ENCODE peak calls at places on chromosome 22, in eight cellular contexts. D, K, V, H, Z, T, X and J are unnamed samples.

GRCh38 chr22:35552186-35552842 is 11.7 kb downstream of the RASD2 start:
- DNase-seq in D (no peak), K (peak), V (no peak), H (no peak), Z (no peak), T (no peak), X (no peak), J (peak)

GRCh38 chr22:39418696-39419095 is 19.1 kb downstream of the TAB1 start:
- DNase-seq in D (no peak), K (no peak), V (no peak), H (no peak), Z (no peak), T (no peak), X (no peak), J (no peak)

GRCh38 chr22:46737105-46737975 is 712 bp downstream of the CERK start:
- DNase-seq in D (peak), K (peak), V (peak), H (peak), Z (no peak), T (no peak), X (no peak), J (peak)

GRCh38 chr22:47837703-47838102 is 1075.3 kb downstream of the TBC1D22A start:
- DNase-seq in D (peak), K (peak), V (no peak), H (peak), Z (no peak), T (no peak), X (peak), J (peak)

GRCh38 chr22:36692280-36692679 is 11.3 kb downstream of the CACNG2 start:
- DNase-seq in D (no peak), K (no peak), V (no peak), H (no peak), Z (no peak), T (no peak), X (no peak), J (no peak)

GRCh38 chr22:27507935-27508504 is 293.5 kb downstream of the MN1 start:
- DNase-seq in D (peak), K (no peak), V (no peak), H (no peak), Z (no peak), T (no peak), X (no peak), J (peak)

GRCh38 chr22:43345761-43346261 is 2.6 kb upstream of the SCUBE1 start:
- DNase-seq in D (no peak), K (peak), V (no peak), H (no peak), Z (no peak), T (no peak), X (no peak), J (no peak)

GRCh38 chr22:45889539-45890350 is 87.2 kb downstream of the WNT7B start:
- DNase-seq in D (no peak), K (peak), V (peak), H (no peak), Z (no peak), T (no peak), X (no peak), J (no peak)

GRCh38 chr22:35684270-35684700 is 33.4 kb upstream of the APOL5 start:
- DNase-seq in D (peak), K (peak), V (no peak), H (peak), Z (no peak), T (no peak), X (peak), J (peak)

GRCh38 chr22:20027966-20028854 is 7.3 kb downstream of the TANGO2 start:
- DNase-seq in D (peak), K (no peak), V (no peak), H (peak), Z (no peak), T (peak), X (no peak), J (peak)
- TF ChIP-seq CTCF in D (no peak), K (peak), V (peak), H (peak), Z (peak), T (peak), X (peak), J (peak)

GRCh38 chr22:50243704-50244419 is 961 bp downstream of the TUBGCP6 start:
- DNase-seq in D (no peak), K (no peak), V (no peak), H (no peak), Z (no peak), T (no peak), X (no peak), J (peak)

GRCh38 chr22:50246242-50247175 is 1.7 kb upstream of the TUBGCP6 start:
- DNase-seq in D (no peak), K (no peak), V (no peak), H (no peak), Z (no peak), T (no peak), X (no peak), J (no peak)

GRCh38 chr22:50242406-50242949 is 2.3 kb downstream of the TUBGCP6 start:
- DNase-seq in D (no peak), K (no peak), V (no peak), H (peak), Z (no peak), T (no peak), X (no peak), J (peak)

GRCh38 chr22:50245214-50246072 is 620 bp upstream of the TUBGCP6 start:
- DNase-seq in D (peak), K (no peak), V (no peak), H (no peak), Z (no peak), T (no peak), X (no peak), J (no peak)

GRCh38 chr22:50244420-50245213 is at the start of gene TUBGCP6:
- DNase-seq in D (peak), K (peak), V (peak), H (peak), Z (peak), T (peak), X (peak), J (peak)
- H3K4me3 ChIP-seq in D (peak), K (peak), V (peak), H (peak), Z (peak), T (peak), X (peak), J (peak)

DNA sequence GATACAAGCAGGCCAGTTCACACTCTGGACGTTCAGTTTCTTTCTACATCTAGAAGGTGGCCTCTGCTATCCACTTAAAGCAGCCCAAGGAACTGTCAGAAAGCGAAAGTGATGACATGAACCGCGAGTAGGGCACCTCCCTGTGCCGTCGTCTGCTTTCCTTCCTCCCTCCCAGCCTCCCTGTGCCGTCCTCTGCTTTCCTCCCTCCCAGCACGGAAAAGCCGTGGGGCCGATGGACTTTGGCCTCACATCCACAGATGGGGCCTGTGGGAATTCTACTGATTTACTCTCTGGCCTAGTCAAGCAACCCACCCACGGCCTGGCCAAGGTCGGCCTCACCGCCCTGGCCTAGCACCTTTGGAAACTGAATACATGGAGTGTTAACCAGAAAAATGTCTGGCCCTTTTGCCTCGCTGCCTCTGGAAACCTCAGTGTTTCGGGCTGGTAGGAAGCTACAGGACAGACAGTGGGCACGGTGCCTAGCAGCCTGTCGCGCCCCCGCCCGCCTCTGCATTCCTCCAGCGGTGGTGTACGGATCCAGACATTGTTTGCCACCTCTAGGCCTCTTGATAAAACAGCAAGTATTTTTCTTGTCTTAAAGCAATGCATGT is 14.2 kb downstream of the PEX26 start:
- DNase-seq in D (no peak), K (no peak), V (peak), H (peak), Z (peak), T (peak), X (peak), J (peak)
- TF ChIP-seq CTCF in D (no peak), K (no peak), V (no peak), H (peak), Z (peak), T (no peak), X (peak), J (peak)

GRCh38 chr22:23150762-23151161 is 5.5 kb downstream of the RAB36 start:
- DNase-seq in D (no peak), K (no peak), V (no peak), H (no peak), Z (no peak), T (no peak), X (no peak), J (no peak)

GRCh38 chr22:23149743-23150238 is 4.5 kb downstream of the RAB36 start:
- DNase-seq in D (no peak), K (peak), V (no peak), H (no peak), Z (no peak), T (peak), X (no peak), J (no peak)

GRCh38 chr22:23152238-23153114 is 7.2 kb downstream of the RAB36 start:
- DNase-seq in D (no peak), K (no peak), V (no peak), H (no peak), Z (no peak), T (no peak), X (no peak), J (no peak)

GRCh38 chr22:23153994-23154393 is 8.7 kb downstream of the RAB36 start:
- DNase-seq in D (no peak), K (no peak), V (no peak), H (no peak), Z (no peak), T (no peak), X (no peak), J (no peak)

GRCh38 chr22:23151827-23152226 is 6.5 kb downstream of the RAB36 start:
- DNase-seq in D (no peak), K (no peak), V (no peak), H (no peak), Z (no peak), T (no peak), X (no peak), J (no peak)
- H3K4me3 ChIP-seq in D (no peak), K (no peak), V (no peak), H (no peak), Z (no peak), T (no peak), X (no peak), J (no peak)

DNA sequence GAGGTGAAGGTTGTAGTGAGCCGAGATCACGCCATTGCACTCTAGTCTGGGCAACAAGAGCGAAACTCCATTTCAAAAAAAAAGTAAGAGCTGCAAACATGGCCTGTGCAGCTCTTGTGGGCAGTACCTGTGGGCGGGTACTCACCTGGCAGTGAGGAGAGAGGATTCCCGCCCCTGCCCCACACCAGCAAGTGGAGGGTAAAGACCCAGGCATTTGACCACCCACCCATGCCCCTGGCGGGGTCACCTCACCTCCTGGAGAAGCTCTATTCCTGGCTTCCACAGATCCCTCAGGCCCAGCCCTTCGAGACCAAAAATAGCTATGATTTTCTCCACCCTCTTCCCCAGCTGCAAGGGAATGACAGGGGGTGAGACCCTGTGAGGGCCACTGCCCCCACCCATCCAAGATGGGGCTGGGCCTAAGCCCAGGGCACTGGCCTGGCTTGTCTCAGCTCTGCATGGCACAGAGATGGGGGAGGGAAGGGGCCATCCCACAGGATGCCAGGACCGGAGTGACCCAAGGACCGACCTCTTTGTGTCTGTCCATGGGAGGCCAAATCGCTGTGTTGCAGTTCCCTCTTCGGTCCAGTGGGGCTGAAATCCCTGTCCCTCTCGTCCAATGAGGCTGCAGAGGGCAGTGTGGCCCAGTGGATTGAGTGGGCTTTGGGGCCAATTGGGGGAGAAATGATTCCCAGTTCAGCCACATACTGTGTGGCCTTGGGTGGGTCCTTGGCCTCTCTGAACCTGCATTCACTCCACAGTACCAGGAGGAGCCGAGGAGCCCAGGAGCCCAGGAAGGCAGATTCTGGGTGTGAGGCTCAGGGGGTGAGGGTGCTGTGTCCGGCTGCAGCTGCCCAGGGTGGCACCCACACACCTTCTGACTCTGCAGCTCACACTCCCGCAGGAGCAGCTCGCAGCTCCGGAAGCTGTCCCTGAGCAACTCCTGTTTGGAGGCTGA is 14.6 kb downstream of the SEC14L6 start:
- DNase-seq in D (no peak), K (no peak), V (no peak), H (no peak), Z (no peak), T (no peak), X (no peak), J (no peak)
- TF ChIP-seq CTCF in D (no peak), K (no peak), V (no peak), H (no peak), Z (no peak), T (no peak), X (no peak), J (no peak)